ENCODE peak calls at places on chromosome 20, in nine cellular contexts. F is choroid plexus epithelial cell; R is heart right ventricle; C is OCI-LY7; J is stimulated activated CD8-positive, alpha-beta memory T cell treated with anti-CD3 and anti-CD28 coated beads, Interleukin-15, amount 100 ng/mL, for 24 hours; B is central memory CD8-positive, alpha-beta T cell; A is G401; E is T-helper 17 cell; P is ACHN. L is an unnamed sample.

GRCh38 chr20:37755665-37756064 is 61.8 kb downstream of the CTNNBL1 start:
- DNase-seq in B (no peak), P (no peak), R (no peak), J (no peak), C (no peak), A (peak; percentile 26), F (peak; percentile 20), E (no peak), L (no peak)

GRCh38 chr20:29743101-29743931 is 1514.1 kb upstream of the DEFB115 start:
- DNase-seq in P (no peak), C (no peak), J (no peak), A (no peak), E (no peak), B (no peak), R (no peak), F (no peak), L (no peak)

GRCh38 chr20:45515147-45515913 is at the start of gene SPINT3:
- DNase-seq in A (no peak), J (no peak), P (no peak), R (no peak), B (no peak), E (no peak), C (no peak), F (no peak), L (no peak)

GRCh38 chr20:36860339-36860738 is 15.6 kb upstream of the TLDC2 start:
- DNase-seq in A (no peak), R (no peak), F (no peak), C (no peak), P (no peak), B (no peak), E (no peak), J (no peak), L (no peak)

GRCh38 chr20:44572551-44573500 is 9.6 kb upstream of the PKIG start:
- DNase-seq in F (peak; percentile 87), R (peak; percentile 64), C (peak; percentile 46), P (peak; percentile 50), J (no peak), E (no peak), B (no peak), A (peak; percentile 95), L (peak; percentile 91)

GRCh38 chr20:58339741-58340140 is 30.2 kb downstream of the RAB22A start:
- DNase-seq in P (no peak), F (no peak), C (no peak), J (no peak), B (no peak), A (no peak), E (no peak), R (no peak), L (no peak)

GRCh38 chr20:61364147-61364546 is 112.1 kb downstream of the CDH4 start:
- DNase-seq in P (no peak), E (no peak), B (no peak), R (no peak), J (no peak), F (no peak), A (no peak), C (no peak), L (no peak)

GRCh38 chr20:6857929-6858328 is 90.4 kb downstream of the BMP2 start:
- DNase-seq in P (no peak), J (no peak), R (no peak), A (no peak), B (no peak), E (no peak), C (no peak), F (no peak), L (no peak)

GRCh38 chr20:3786126-3786484 is 435 bp downstream of the CENPB start:
- DNase-seq in J (no peak), A (no peak), B (no peak), P (peak; percentile 54), E (peak; percentile 33), R (peak; percentile 50), F (peak; percentile 74), C (no peak), L (peak; percentile 69)

GRCh38 chr20:60095456-60095855 is 137.2 kb downstream of the CDH26 start:
- DNase-seq in A (no peak), F (peak; percentile 22), C (no peak), R (peak; percentile 28), B (no peak), J (no peak), E (no peak), P (no peak), L (no peak)

GRCh38 chr20:46289416-46289815 is 18.9 kb downstream of the CDH22 start:
- DNase-seq in P (no peak), F (no peak), A (no peak), J (no peak), E (no peak), B (no peak), R (no peak), C (no peak), L (no peak)

GRCh38 chr20:38874460-38875169 is 51.6 kb upstream of the FAM83D start:
- DNase-seq in P (no peak), R (no peak), J (no peak), C (peak; percentile 71), A (no peak), E (no peak), B (no peak), F (no peak), L (no peak)

GRCh38 chr20:13425401-13425800 is 204.3 kb downstream of the ISM1 start:
- DNase-seq in J (no peak), B (no peak), C (no peak), E (no peak), P (no peak), A (no peak), R (no peak), F (no peak), L (no peak)

GRCh38 chr20:4325548-4326187 is 310.3 kb upstream of the RNF24 start:
- DNase-seq in J (no peak), F (no peak), P (no peak), B (no peak), R (peak; percentile 9), C (no peak), E (no peak), A (no peak), L (no peak)

GRCh38 chr20:56088381-56088780 is 83.1 kb upstream of the CBLN4 start:
- DNase-seq in P (no peak), E (no peak), A (no peak), B (no peak), R (no peak), J (no peak), F (no peak), C (no peak), L (no peak)

GRCh38 chr20:48603116-48603818 is 224.5 kb downstream of the PREX1 start:
- DNase-seq in B (no peak), F (no peak), A (no peak), E (no peak), J (no peak), R (no peak), P (no peak), C (no peak), L (no peak)

GRCh38 chr20:20373046-20373706 is 5.3 kb downstream of the INSM1 start:
- DNase-seq in A (peak; percentile 50), B (no peak), F (no peak), P (peak; percentile 21), R (no peak), C (no peak), E (no peak), J (no peak), L (no peak)

GRCh38 chr20:64223526-64224067 is 32.0 kb upstream of the PCMTD2 start:
- DNase-seq in C (peak; percentile 49), A (no peak), E (no peak), J (no peak), F (peak; percentile 50), R (peak; percentile 60), B (no peak), P (peak; percentile 55), L (peak; percentile 66)

GRCh38 chr20:48750941-48751620 is 76.7 kb downstream of the PREX1 start:
- DNase-seq in E (peak; percentile 58), J (no peak), B (no peak), P (no peak), F (no peak), C (peak; percentile 65), A (peak; percentile 13), R (peak; percentile 73), L (no peak)

GRCh38 chr20:12581644-12582350 is 427.0 kb upstream of the SPTLC3 start:
- DNase-seq in A (no peak), C (no peak), F (no peak), B (no peak), R (peak; percentile 22), J (no peak), E (no peak), P (no peak), L (no peak)